ENCODE peak calls at places on chromosomes 4 and X, in four cellular contexts. Y is ovary, F is uterus, M is NB4. G is an unnamed sample.

GRCh38 chrX:153924149-153924861 is 1.8 kb downstream of the ARHGAP4 start:
- DNase-seq in Y (no peak), F (no peak), M (peak), G (peak)

GRCh38 chr4:16066586-16067128 is 17.2 kb downstream of the PROM1 start:
- DNase-seq in Y (no peak), F (no peak), M (no peak), G (no peak)

GRCh38 chrX:150575415-150575814 is 7.0 kb downstream of the MTM1 start:
- DNase-seq in Y (no peak), F (no peak), M (no peak), G (peak)

GRCh38 chrX:1443496-1444075 is 9.1 kb downstream of the ASMTL start:
- DNase-seq in Y (no peak), F (no peak), M (no peak), G (peak)

GRCh38 chrX:31213941-31214340 is 142.1 kb upstream of the FTHL17 start:
- DNase-seq in Y (no peak), F (no peak), M (peak), G (no peak)

GRCh38 chr4:26510334-26510705 is 20.0 kb upstream of the CCKAR start:
- DNase-seq in Y (no peak), F (no peak), M (no peak), G (no peak)

GRCh38 chr4:108142870-108143269 is 25.9 kb downstream of the LEF1 start:
- DNase-seq in Y (no peak), F (no peak), M (no peak), G (no peak)

GRCh38 chrX:120253784-120254183 is 3.2 kb downstream of the ZBTB33 start:
- DNase-seq in Y (no peak), F (no peak), M (no peak), G (no peak)

GRCh38 chrX:9790866-9791265 is 4.6 kb downstream of the SHROOM2 start:
- DNase-seq in Y (no peak), F (no peak), M (no peak), G (no peak)

GRCh38 chrX:141632124-141632523 is 42.6 kb downstream of the SPANXA2 start:
- DNase-seq in Y (no peak), F (no peak), M (no peak), G (no peak)

GRCh38 chr4:102869569-102870227 is 906 bp downstream of the CISD2 start:
- DNase-seq in Y (no peak), F (no peak), M (peak), G (no peak)

GRCh38 chrX:115260330-115260729 is 26.4 kb upstream of the LRCH2 start:
- DNase-seq in Y (no peak), F (no peak), M (no peak), G (no peak)

GRCh38 chr4:85780664-85781063 is 305.7 kb downstream of the ARHGAP24 start:
- DNase-seq in Y (no peak), F (no peak), M (no peak), G (no peak)

GRCh38 chr4:140286503-140286902 is 86.9 kb upstream of the SCOC start:
- DNase-seq in Y (peak), F (peak), M (no peak), G (peak)

GRCh38 chr4:123127865-123128264 is 205.5 kb upstream of the NUDT6 start:
- DNase-seq in Y (no peak), F (no peak), M (no peak), G (no peak)

GRCh38 chr4:101306764-101307615 is 40.3 kb downstream of the PPP3CA start:
- DNase-seq in Y (no peak), F (no peak), M (no peak), G (no peak)

GRCh38 chr4:109658871-109659410 is 44.3 kb downstream of the CASP6 start:
- DNase-seq in Y (no peak), F (no peak), M (no peak), G (no peak)

GRCh38 chr4:135515295-135515694 is 1313.7 kb upstream of the PABPC4L start:
- DNase-seq in Y (no peak), F (no peak), M (no peak), G (no peak)

GRCh38 chr4:56728512-56728911 is 47.4 kb upstream of the HOPX start:
- DNase-seq in Y (peak), F (peak), M (peak), G (peak)

GRCh38 chr4:2154215-2154614 is 87.7 kb downstream of the HAUS3 start:
- DNase-seq in Y (no peak), F (no peak), M (no peak), G (no peak)

GRCh38 chrX:155048997-155049619 is 21.8 kb downstream of the CMC4 start:
- DNase-seq in Y (peak), F (no peak), M (peak), G (peak)

GRCh38 chr4:102842367-102842766 is 15.0 kb upstream of the UBE2D3 start:
- DNase-seq in Y (no peak), F (no peak), M (no peak), G (no peak)

GRCh38 chr4:119730644-119730995 is 102.0 kb upstream of the PDE5A start:
- DNase-seq in Y (no peak), F (no peak), M (no peak), G (no peak)

GRCh38 chr4:177308842-177309524 is 691 bp upstream of the NEIL3 start:
- DNase-seq in Y (no peak), F (no peak), M (peak), G (no peak)

GRCh38 chrX:10597871-10598270 is 22.5 kb downstream of the MID1 start:
- DNase-seq in Y (no peak), F (no peak), M (peak), G (no peak)

GRCh38 chr4:89177807-89178206 is 66.5 kb downstream of the TIGD2 start:
- DNase-seq in Y (no peak), F (no peak), M (no peak), G (no peak)

GRCh38 chr4:38867478-38868054 is at the start of gene FAM114A1:
- DNase-seq in Y (peak), F (peak), M (peak), G (peak)

GRCh38 chr4:170047774-170048354 is 21.7 kb upstream of the MFAP3L start:
- DNase-seq in Y (no peak), F (peak), M (peak), G (peak)

DNA sequence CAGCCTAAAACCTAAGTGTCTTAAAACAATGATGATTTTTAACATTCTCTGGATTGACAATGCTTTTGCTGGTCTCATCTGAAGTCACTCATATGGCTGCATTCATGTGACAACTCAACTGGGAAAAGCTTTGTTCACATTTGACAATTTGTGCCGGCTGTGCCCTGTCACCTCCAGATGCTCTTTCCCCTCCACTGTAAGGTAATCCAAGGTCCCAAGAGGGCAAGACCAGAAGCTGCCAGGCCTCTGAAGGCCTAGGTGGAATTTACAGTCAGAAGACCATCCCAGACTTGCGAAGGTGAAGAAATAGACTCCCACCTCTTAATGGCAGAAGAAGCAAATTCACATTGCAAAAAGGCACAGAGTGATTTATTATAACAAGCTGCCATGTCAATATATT is 54.3 kb downstream of the GABRB1 start:
- DNase-seq in Y (no peak), F (no peak), M (no peak), G (no peak)
- TF ChIP-seq POLR2A in Y (no peak), F (no peak), M (no peak), G (no peak)

GRCh38 chr4:7059673-7060072 is 8.2 kb downstream of the GRPEL1 start:
- DNase-seq in Y (no peak), F (no peak), M (peak), G (no peak)
- H3K4me3 ChIP-seq in Y (no peak), F (no peak), M (no peak), G (no peak)

DNA sequence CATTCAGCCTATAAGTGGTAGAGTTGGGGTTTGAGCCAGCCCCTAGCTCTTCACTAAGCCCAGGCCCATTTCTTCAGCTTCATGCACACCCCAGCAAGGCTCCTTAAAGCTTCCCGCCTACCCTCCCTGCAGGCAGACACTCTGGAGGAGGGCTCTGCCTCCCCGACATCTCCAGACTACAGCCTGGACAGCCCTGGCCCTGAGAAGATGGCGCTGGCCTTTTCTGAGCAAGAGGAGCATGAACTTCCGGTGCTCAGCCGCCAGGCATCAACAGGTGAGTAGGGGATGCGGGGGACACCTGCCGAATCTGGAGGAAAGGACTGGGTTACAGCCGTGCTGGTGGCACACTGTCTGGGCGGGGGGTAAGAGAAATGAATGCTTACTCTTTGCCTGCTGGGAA is 11.1 kb downstream of the SASH3 start:
- DNase-seq in Y (no peak), F (no peak), M (no peak), G (no peak)
- TF ChIP-seq POLR2A in Y (no peak), F (no peak), M (no peak), G (no peak)

DNA sequence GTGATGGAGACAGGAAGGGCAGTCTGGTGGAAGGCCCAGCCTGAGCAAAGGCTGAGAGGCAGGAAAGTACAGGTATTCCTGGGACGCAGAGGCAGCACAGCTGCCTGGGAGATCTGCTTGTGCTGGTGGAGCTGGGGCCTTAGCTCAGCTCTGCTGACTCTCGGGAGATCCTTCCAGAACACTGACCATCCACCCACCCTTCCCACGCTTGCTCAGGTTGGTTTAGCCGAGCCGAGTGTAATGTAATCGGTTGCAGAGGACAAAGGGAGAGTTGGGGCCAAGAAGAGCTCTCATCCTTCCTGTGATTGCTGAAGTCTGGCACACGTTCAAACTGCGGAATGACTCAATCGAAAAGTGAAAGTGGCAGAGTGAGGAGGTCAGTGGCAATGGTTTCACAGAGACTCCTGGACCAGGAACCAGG is 43.1 kb upstream of the GPR78 start:
- DNase-seq in Y (peak), F (peak), M (peak), G (peak)
- H3K4me3 ChIP-seq in Y (no peak), F (no peak), M (no peak), G (no peak)

GRCh38 chr4:68951078-68951805 is at the start of gene UGT2A3:
- DNase-seq in Y (no peak), F (no peak), M (no peak), G (no peak)
- TF ChIP-seq POLR2A in Y (no peak), F (no peak), M (no peak), G (no peak)

DNA sequence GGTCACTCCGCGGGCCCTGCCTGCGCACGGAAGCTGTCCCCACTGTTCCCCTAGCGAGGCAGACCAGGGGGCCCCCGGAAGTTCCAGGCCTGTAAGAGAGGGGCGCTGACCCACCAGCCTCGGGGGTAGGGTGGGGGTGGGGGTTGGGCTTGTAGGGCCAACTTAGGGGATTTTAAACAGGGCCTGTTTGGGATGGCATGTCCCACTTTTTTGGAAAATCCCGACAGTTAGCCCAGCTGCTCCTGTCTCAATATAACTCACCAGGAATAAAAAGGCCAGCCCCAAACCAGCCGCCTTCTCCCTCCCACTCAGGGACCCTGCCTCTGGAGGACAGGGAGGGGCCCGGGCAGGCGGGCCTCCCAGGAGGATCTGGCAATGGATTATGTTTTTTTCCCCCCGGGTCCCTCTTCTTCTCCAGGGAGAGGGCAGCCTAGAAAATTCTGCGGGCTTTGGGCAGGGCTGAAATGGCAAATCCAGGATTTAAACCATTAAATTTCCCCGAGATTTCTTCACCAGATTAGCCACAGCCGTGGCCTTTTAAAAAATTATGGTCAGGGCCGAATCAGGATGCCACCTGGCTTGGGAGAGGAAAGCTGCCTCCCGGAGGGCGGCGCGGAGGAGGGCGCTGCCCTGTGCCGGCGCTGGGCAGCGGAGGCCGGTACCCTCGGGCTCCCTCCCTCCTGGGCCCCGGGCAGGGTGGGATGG is 959 bp downstream of the PPP2R2C start:
- DNase-seq in Y (no peak), F (no peak), M (no peak), G (no peak)
- H3K4me3 ChIP-seq in Y (peak), F (peak), M (no peak), G (peak)

DNA sequence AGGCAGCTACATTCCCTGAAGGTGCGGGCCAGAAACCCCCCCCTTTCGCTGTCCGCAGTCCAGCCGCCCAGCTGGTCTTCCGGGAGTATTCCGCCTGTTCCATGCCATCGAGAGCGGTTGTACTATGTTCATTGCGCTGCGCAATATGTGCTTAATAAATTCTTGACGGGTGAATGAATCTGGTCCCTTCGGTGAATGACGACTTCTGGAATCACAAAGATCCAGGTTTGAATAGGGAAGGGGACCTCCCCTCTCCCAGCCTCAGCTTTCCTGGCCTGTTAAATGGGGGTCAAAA is 777 bp upstream of the TFE3 start:
- DNase-seq in Y (no peak), F (no peak), M (no peak), G (no peak)
- TF ChIP-seq POLR2A in Y (no peak), F (no peak), M (no peak), G (no peak)

DNA sequence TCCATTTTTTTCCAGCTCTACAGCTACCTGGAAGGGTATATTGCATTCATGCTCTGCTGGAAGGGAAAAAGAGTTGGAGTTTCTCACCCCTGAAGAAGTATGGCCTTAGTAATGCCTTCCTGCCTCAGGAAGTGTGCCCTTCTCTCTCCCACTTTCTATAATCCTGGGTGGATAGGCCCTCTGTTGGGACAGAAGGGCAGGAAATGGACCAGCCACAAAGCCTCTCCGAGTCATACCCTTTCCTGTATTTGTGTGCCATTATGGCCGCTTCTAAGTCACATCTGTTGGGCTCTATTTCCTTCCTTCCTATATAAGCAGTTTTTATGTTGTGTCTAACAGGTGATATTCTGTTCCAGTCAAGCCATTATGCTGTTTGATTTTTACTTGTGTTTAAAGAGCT is 74.8 kb upstream of the SMARCA5 start:
- DNase-seq in Y (no peak), F (no peak), M (no peak), G (no peak)
- H3K4me3 ChIP-seq in Y (no peak), F (no peak), M (no peak), G (no peak)

GRCh38 chrX:70826715-70827114 is 81.8 kb downstream of the TEX11 start:
- DNase-seq in Y (no peak), F (no peak), M (no peak), G (no peak)
- TF ChIP-seq POLR2A in Y (no peak), F (no peak), M (no peak), G (no peak)

DNA sequence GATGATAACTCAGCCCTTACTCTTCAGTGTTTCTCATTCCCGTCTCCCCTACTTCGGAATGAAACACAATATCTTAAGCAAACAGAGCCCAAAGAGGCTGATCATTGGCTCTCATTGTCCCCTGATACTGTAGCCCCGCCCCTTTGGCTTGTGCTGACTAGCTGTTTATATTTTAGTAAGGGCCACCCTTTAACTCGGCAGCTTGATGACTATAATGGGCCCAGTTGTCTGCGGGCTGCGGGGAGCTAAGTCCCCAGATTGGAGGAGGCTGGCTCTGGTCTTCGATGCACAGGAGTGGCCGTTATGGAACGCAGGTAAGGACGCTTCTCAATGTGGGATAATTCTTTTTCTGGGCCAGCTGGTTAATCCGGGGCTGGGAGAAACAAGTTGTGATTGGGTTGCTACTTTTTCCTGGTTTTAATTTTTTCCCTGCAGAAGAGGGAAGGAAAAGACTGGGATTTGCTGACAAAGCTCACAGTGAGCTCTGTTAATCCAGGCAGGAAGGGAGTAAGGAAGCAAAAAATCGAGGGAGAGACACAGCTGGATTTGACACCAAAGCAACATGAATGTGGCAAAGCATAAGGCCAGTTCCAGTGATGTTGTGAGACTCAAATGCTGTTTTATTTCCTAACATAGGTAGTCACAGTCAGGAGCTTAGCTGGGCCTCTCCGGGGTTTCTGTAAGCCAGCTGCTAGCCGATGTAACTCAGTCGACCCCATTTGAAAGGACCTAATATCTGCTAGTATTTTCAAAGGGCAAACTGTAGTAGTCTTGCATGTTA is at the start of gene TRIM2:
- DNase-seq in Y (peak), F (peak), M (no peak), G (peak)
- H3K4me3 ChIP-seq in Y (peak), F (no peak), M (no peak), G (peak)